ENCODE peak calls at places on chromosomes 5 and 9, in four cellular contexts. One of them, this sample, is unnamed.
A peak's percentile ranks its signal among the peaks of the same experiment; 100 is the strongest.

GRCh38 chr9:137757139-137757538 is 120.4 kb upstream of the CACNA1B start:
- DNase-seq in Panc1: no peak
- DNase-seq in PC-9: no peak
- DNase-seq in NB4: no peak
- DNase-seq in this sample: no peak

GRCh38 chr9:107019216-107019615 is 156.2 kb downstream of the ZNF462 start:
- DNase-seq in Panc1: no peak
- DNase-seq in PC-9: no peak
- DNase-seq in NB4: no peak
- DNase-seq in this sample: peak; percentile 36

GRCh38 chr9:82495884-82496777 is 507.6 kb downstream of the SPATA31D1 start:
- DNase-seq in Panc1: no peak
- DNase-seq in PC-9: no peak
- DNase-seq in NB4: no peak
- DNase-seq in this sample: no peak

GRCh38 chr5:164772122-164772521 is 1266.7 kb downstream of the MAT2B start:
- DNase-seq in Panc1: no peak
- DNase-seq in PC-9: no peak
- DNase-seq in NB4: no peak
- DNase-seq in this sample: no peak

GRCh38 chr9:92406506-92406905 is 2.1 kb upstream of the OGN start:
- DNase-seq in Panc1: no peak
- DNase-seq in PC-9: no peak
- DNase-seq in NB4: peak; percentile 84
- DNase-seq in this sample: no peak

GRCh38 chr9:134693011-134693410 is 51.4 kb downstream of the COL5A1 start:
- DNase-seq in Panc1: no peak
- DNase-seq in PC-9: no peak
- DNase-seq in NB4: peak; percentile 14
- DNase-seq in this sample: no peak

GRCh38 chr5:155539958-155540595 is 526.5 kb downstream of the KIF4B start:
- DNase-seq in Panc1: no peak
- DNase-seq in PC-9: no peak
- DNase-seq in NB4: no peak
- DNase-seq in this sample: no peak

GRCh38 chr9:33939924-33940874 is 108.5 kb downstream of the UBAP2 start:
- DNase-seq in Panc1: no peak
- DNase-seq in PC-9: no peak
- DNase-seq in NB4: no peak
- DNase-seq in this sample: no peak

GRCh38 chr9:108724122-108724521 is 131.7 kb downstream of the ACTL7B start:
- DNase-seq in Panc1: no peak
- DNase-seq in PC-9: no peak
- DNase-seq in NB4: no peak
- DNase-seq in this sample: no peak

GRCh38 chr9:32681751-32682150 is 46.3 kb upstream of the TAF1L start:
- DNase-seq in Panc1: no peak
- DNase-seq in PC-9: no peak
- DNase-seq in NB4: no peak
- DNase-seq in this sample: no peak

GRCh38 chr5:68252678-68253520 is 37.3 kb downstream of the PIK3R1 start:
- DNase-seq in Panc1: peak; percentile 35
- DNase-seq in PC-9: peak; percentile 46
- DNase-seq in NB4: peak; percentile 69
- DNase-seq in this sample: peak; percentile 59

GRCh38 chr9:89592963-89593775 is 11.6 kb upstream of the GADD45G start:
- DNase-seq in Panc1: no peak
- DNase-seq in PC-9: peak; percentile 37
- DNase-seq in NB4: peak; percentile 9
- DNase-seq in this sample: no peak

GRCh38 chr5:113181409-113181808 is 204.8 kb downstream of the DCP2 start:
- DNase-seq in Panc1: no peak
- DNase-seq in PC-9: no peak
- DNase-seq in NB4: no peak
- DNase-seq in this sample: no peak

GRCh38 chr9:18474778-18475177 is 825 bp downstream of the ADAMTSL1 start:
- DNase-seq in Panc1: no peak
- DNase-seq in PC-9: no peak
- DNase-seq in NB4: no peak
- DNase-seq in this sample: no peak

GRCh38 chr9:92438900-92439526 is 14.7 kb upstream of the OMD start:
- DNase-seq in Panc1: no peak
- DNase-seq in PC-9: no peak
- DNase-seq in NB4: peak; percentile 4
- DNase-seq in this sample: peak; percentile 12

GRCh38 chr5:4563400-4563799 is 576.7 kb upstream of the ADAMTS16 start:
- DNase-seq in Panc1: no peak
- DNase-seq in PC-9: no peak
- DNase-seq in NB4: peak; percentile 24
- DNase-seq in this sample: peak; percentile 49

GRCh38 chr9:131721096-131721495 is 18.8 kb downstream of the RAPGEF1 start:
- DNase-seq in Panc1: no peak
- DNase-seq in PC-9: no peak
- DNase-seq in NB4: no peak
- DNase-seq in this sample: no peak

GRCh38 chr9:4366649-4367330 is 66.9 kb upstream of the GLIS3 start:
- DNase-seq in Panc1: no peak
- DNase-seq in PC-9: peak; percentile 43
- DNase-seq in NB4: peak; percentile 75
- DNase-seq in this sample: peak; percentile 49

GRCh38 chr5:177335043-177335700 is 16.3 kb downstream of the LMAN2 start:
- DNase-seq in Panc1: no peak
- DNase-seq in PC-9: no peak
- DNase-seq in NB4: no peak
- DNase-seq in this sample: no peak

GRCh38 chr5:95727764-95728191 is 3.4 kb upstream of the RHOBTB3 start:
- DNase-seq in Panc1: no peak
- DNase-seq in PC-9: peak; percentile 38
- DNase-seq in NB4: no peak
- DNase-seq in this sample: no peak

GRCh38 chr9:107548298-107549142 is 59.0 kb upstream of the KLF4 start:
- DNase-seq in Panc1: peak; percentile 43
- DNase-seq in PC-9: peak; percentile 18
- DNase-seq in NB4: peak; percentile 79
- DNase-seq in this sample: peak; percentile 76

GRCh38 chr9:14315754-14316573 is 2.0 kb upstream of the NFIB start:
- DNase-seq in Panc1: no peak
- DNase-seq in PC-9: peak; percentile 7
- DNase-seq in NB4: no peak
- DNase-seq in this sample: no peak

GRCh38 chr5:57179262-57179960 is 5.6 kb downstream of the GPBP1 start:
- DNase-seq in Panc1: no peak
- DNase-seq in PC-9: no peak
- DNase-seq in NB4: no peak
- DNase-seq in this sample: no peak

GRCh38 chr9:123232332-123232731 is 36.1 kb downstream of the STRBP start:
- DNase-seq in Panc1: no peak
- DNase-seq in PC-9: peak; percentile 26
- DNase-seq in NB4: no peak
- DNase-seq in this sample: no peak

GRCh38 chr5:150175536-150175935 is 9.0 kb downstream of the CDX1 start:
- DNase-seq in Panc1: no peak
- DNase-seq in PC-9: peak; percentile 20
- DNase-seq in NB4: peak; percentile 65
- DNase-seq in this sample: no peak

GRCh38 chr9:137613738-137614523 is 4.9 kb upstream of the EHMT1 start:
- DNase-seq in Panc1: no peak
- DNase-seq in PC-9: no peak
- DNase-seq in NB4: no peak
- DNase-seq in this sample: no peak

GRCh38 chr5:99808657-99809230 is 726.4 kb upstream of the FAM174A start:
- DNase-seq in Panc1: no peak
- DNase-seq in PC-9: no peak
- DNase-seq in NB4: no peak
- DNase-seq in this sample: no peak

GRCh38 chr5:39755452-39755851 is 330.7 kb upstream of the DAB2 start:
- DNase-seq in Panc1: no peak
- DNase-seq in PC-9: no peak
- DNase-seq in NB4: no peak
- DNase-seq in this sample: no peak

GRCh38 chr9:108363321-108363720 is 492.5 kb downstream of the ACTL7B start:
- DNase-seq in Panc1: no peak
- DNase-seq in PC-9: no peak
- DNase-seq in NB4: no peak
- DNase-seq in this sample: no peak

GRCh38 chr5:147403659-147404640 is 105.9 kb downstream of the DPYSL3 start:
- DNase-seq in Panc1: peak; percentile 7
- DNase-seq in PC-9: peak; percentile 11
- DNase-seq in NB4: peak; percentile 82
- DNase-seq in this sample: peak; percentile 94

GRCh38 chr5:134451618-134452505 is 40.2 kb upstream of the CDKN2AIPNL start:
- DNase-seq in Panc1: no peak
- DNase-seq in PC-9: peak; percentile 59
- DNase-seq in NB4: peak; percentile 39
- DNase-seq in this sample: peak; percentile 66

GRCh38 chr9:37921546-37922300 is 17.8 kb upstream of the SLC25A51 start:
- DNase-seq in Panc1: no peak
- DNase-seq in PC-9: no peak
- DNase-seq in NB4: no peak
- DNase-seq in this sample: no peak

GRCh38 chr5:67799732-67800234 is 415.8 kb upstream of the PIK3R1 start:
- DNase-seq in Panc1: no peak
- DNase-seq in PC-9: no peak
- DNase-seq in NB4: no peak
- DNase-seq in this sample: no peak

GRCh38 chr5:14834584-14835540 is 36.7 kb downstream of the ANKH start:
- DNase-seq in Panc1: no peak
- DNase-seq in PC-9: no peak
- DNase-seq in NB4: no peak
- DNase-seq in this sample: no peak

DNA sequence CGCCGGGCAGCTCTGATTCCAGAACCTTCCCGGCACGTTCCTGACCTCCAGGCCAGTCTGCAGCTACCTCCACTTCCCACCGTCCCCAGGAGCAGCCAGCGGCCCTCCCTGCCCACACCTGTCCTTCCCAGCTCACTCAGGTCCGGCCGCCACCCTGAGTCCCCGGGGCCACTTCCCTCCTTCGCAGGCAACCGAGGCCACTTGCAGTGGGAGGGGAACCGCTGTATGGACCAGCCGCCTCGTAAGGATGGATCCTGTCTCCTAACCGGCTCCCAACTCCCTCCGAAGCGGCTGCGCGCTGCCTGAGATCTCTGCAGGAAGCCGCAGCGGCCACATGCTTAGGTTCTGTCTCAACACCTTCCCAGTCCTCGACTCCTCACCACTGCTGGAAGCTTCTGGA is 7.5 kb downstream of the TMEM250 start:
- DNase-seq in Panc1: no peak
- DNase-seq in PC-9: no peak
- DNase-seq in NB4: no peak
- DNase-seq in this sample: no peak
- TF ChIP-seq CTCF in Panc1: no peak
- TF ChIP-seq CTCF in PC-9: no peak
- TF ChIP-seq CTCF in NB4: no peak
- TF ChIP-seq CTCF in this sample: no peak

DNA sequence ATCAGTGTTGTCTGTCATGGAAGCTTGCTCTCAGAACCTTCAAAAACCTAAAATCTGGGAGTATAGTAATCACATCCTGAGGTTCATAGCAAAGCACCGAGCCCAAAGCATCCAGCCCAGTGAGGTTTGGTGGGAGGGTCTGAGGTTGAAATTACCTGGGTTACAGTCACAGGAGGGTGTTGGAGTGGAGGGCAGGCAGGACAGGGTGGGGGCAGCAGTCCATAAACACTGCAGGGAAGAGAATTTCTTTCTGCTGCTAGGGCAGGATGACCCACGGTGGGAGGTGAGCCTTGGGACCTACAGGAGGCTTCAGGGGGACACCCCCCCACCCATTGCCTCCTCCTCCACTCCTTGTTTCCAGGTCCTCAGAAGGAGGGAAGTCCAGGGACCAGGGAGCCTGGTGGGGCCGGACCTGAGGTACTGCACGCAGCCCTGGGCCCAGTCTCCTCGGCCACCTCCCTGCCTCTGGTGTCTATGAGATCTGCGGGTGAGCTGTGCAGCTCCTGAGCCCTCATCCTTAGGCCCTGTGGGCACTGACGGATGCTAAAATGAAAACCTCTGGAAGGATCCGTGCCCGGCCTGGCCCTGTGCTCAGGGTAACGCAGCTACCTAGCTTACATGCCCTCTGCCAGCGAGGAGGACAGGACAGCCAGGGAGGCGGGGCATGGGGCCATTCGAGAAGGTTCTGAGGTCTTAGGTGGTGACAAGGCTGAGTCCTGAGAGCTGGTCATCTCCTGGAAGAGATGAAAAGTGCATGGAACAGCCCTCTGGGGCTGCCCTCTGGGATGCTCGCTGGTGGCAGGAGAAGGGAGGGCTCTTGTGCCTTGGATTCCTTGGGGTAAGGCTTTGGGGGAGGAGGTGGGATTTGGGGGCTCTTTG is 1.8 kb upstream of the ADCY2 start:
- DNase-seq in Panc1: no peak
- DNase-seq in PC-9: no peak
- DNase-seq in NB4: no peak
- DNase-seq in this sample: no peak
- H3K4me3 ChIP-seq in Panc1: no peak overlapping the region
- H3K4me3 ChIP-seq in PC-9: no peak overlapping the region
- H3K4me3 ChIP-seq in NB4: no peak overlapping the region
- H3K4me3 ChIP-seq in this sample: no peak overlapping the region

GRCh38 chr5:141150993-141151325 is 1.1 kb downstream of the PCDHB6 start:
- DNase-seq in Panc1: no peak
- DNase-seq in PC-9: no peak
- DNase-seq in NB4: no peak
- DNase-seq in this sample: no peak

GRCh38 chr5:141155540-141156374 is 5.9 kb downstream of the PCDHB6 start:
- DNase-seq in Panc1: no peak
- DNase-seq in PC-9: no peak
- DNase-seq in NB4: peak; percentile 23
- DNase-seq in this sample: no peak

GRCh38 chr5:141150215-141150992 is 547 bp downstream of the PCDHB6 start:
- DNase-seq in Panc1: no peak
- DNase-seq in PC-9: no peak
- DNase-seq in NB4: no peak
- DNase-seq in this sample: no peak

GRCh38 chr5:141149812-141150211 is at the start of gene PCDHB6:
- DNase-seq in Panc1: no peak
- DNase-seq in PC-9: no peak
- DNase-seq in NB4: peak; percentile 26
- DNase-seq in this sample: no peak
- TF ChIP-seq CTCF in Panc1: peak; percentile 69
- TF ChIP-seq CTCF in PC-9: no peak
- TF ChIP-seq CTCF in NB4: peak; percentile 21
- TF ChIP-seq CTCF in this sample: no peak

GRCh38 chr5:159095218-159095617 is 4.5 kb downstream of the EBF1 start:
- DNase-seq in Panc1: no peak
- DNase-seq in PC-9: no peak
- DNase-seq in NB4: peak; percentile 10
- DNase-seq in this sample: no peak

GRCh38 chr5:159098285-159099048 is 1.2 kb downstream of the EBF1 start:
- DNase-seq in Panc1: no peak
- DNase-seq in PC-9: no peak
- DNase-seq in NB4: no peak
- DNase-seq in this sample: no peak

GRCh38 chr5:159097461-159098284 is 2.0 kb downstream of the EBF1 start:
- DNase-seq in Panc1: no peak
- DNase-seq in PC-9: no peak
- DNase-seq in NB4: no peak
- DNase-seq in this sample: no peak

GRCh38 chr5:159095882-159096554 is 3.7 kb downstream of the EBF1 start:
- DNase-seq in Panc1: no peak
- DNase-seq in PC-9: no peak
- DNase-seq in NB4: no peak
- DNase-seq in this sample: no peak

GRCh38 chr5:159096555-159097460 is 2.9 kb downstream of the EBF1 start:
- DNase-seq in Panc1: no peak
- DNase-seq in PC-9: no peak
- DNase-seq in NB4: no peak
- DNase-seq in this sample: no peak
- H3K4me3 ChIP-seq in Panc1: no peak overlapping the region
- H3K4me3 ChIP-seq in PC-9: no peak overlapping the region
- H3K4me3 ChIP-seq in NB4: no peak overlapping the region
- H3K4me3 ChIP-seq in this sample: peak overlapping the region; percentile 63